ENCODE peak calls at places on chromosomes 5 and 9, in nine cellular contexts. One of them, this sample, is unnamed.

GRCh38 chr9:129405831-129406220 is 215.1 kb downstream of the C9orf50 start:
- DNase-seq in BE2C: no peak
- DNase-seq in AG04449: no peak
- DNase-seq in nucleus accumbens: no peak
- DNase-seq in A549: no peak
- DNase-seq in Karpas-422: no peak
- DNase-seq in NCI-H1092: no peak
- DNase-seq in pancreas: no peak
- DNase-seq in PC-3: no peak
- DNase-seq in this sample: no peak

GRCh38 chr5:170297589-170298462 is at the start of gene LCP2:
- DNase-seq in NCI-H1092: no peak
- DNase-seq in A549: no peak
- DNase-seq in AG04449: no peak
- DNase-seq in PC-3: no peak
- DNase-seq in Karpas-422: no peak
- DNase-seq in BE2C: no peak
- DNase-seq in pancreas: no peak
- DNase-seq in nucleus accumbens: no peak
- DNase-seq in this sample: peak; percentile 61

GRCh38 chr5:58239731-58240130 is 220.2 kb downstream of the PLK2 start:
- DNase-seq in nucleus accumbens: no peak
- DNase-seq in pancreas: no peak
- DNase-seq in A549: peak; percentile 85
- DNase-seq in Karpas-422: no peak
- DNase-seq in BE2C: no peak
- DNase-seq in PC-3: peak; percentile 20
- DNase-seq in NCI-H1092: no peak
- DNase-seq in AG04449: no peak
- DNase-seq in this sample: no peak

GRCh38 chr5:60076746-60077145 is 183.2 kb upstream of the PDE4D start:
- DNase-seq in nucleus accumbens: no peak
- DNase-seq in BE2C: no peak
- DNase-seq in pancreas: no peak
- DNase-seq in A549: no peak
- DNase-seq in PC-3: no peak
- DNase-seq in NCI-H1092: no peak
- DNase-seq in AG04449: no peak
- DNase-seq in Karpas-422: no peak
- DNase-seq in this sample: no peak

GRCh38 chr5:39381376-39381775 is 17.1 kb upstream of the C9 start:
- DNase-seq in BE2C: no peak
- DNase-seq in pancreas: no peak
- DNase-seq in nucleus accumbens: no peak
- DNase-seq in AG04449: no peak
- DNase-seq in PC-3: no peak
- DNase-seq in Karpas-422: no peak
- DNase-seq in A549: no peak
- DNase-seq in NCI-H1092: no peak
- DNase-seq in this sample: no peak

GRCh38 chr9:83280259-83280658 is 217.3 kb upstream of the RASEF start:
- DNase-seq in Karpas-422: no peak
- DNase-seq in PC-3: peak; percentile 39
- DNase-seq in AG04449: no peak
- DNase-seq in pancreas: no peak
- DNase-seq in BE2C: no peak
- DNase-seq in nucleus accumbens: no peak
- DNase-seq in A549: peak; percentile 10
- DNase-seq in NCI-H1092: no peak
- DNase-seq in this sample: no peak

GRCh38 chr9:135137398-135137832 is 49.9 kb downstream of the OLFM1 start:
- DNase-seq in A549: no peak
- DNase-seq in PC-3: no peak
- DNase-seq in AG04449: no peak
- DNase-seq in nucleus accumbens: no peak
- DNase-seq in Karpas-422: no peak
- DNase-seq in BE2C: peak; percentile 82
- DNase-seq in pancreas: no peak
- DNase-seq in NCI-H1092: peak; percentile 9
- DNase-seq in this sample: no peak

GRCh38 chr9:110049699-110050450 is 158.1 kb downstream of the C9orf152 start:
- DNase-seq in A549: no peak
- DNase-seq in pancreas: peak; percentile 27
- DNase-seq in BE2C: peak; percentile 8
- DNase-seq in AG04449: no peak
- DNase-seq in nucleus accumbens: no peak
- DNase-seq in PC-3: peak; percentile 30
- DNase-seq in NCI-H1092: no peak
- DNase-seq in Karpas-422: peak; percentile 48
- DNase-seq in this sample: peak; percentile 29

GRCh38 chr9:31745468-31745867 is 639.0 kb upstream of the ACO1 start:
- DNase-seq in Karpas-422: no peak
- DNase-seq in nucleus accumbens: no peak
- DNase-seq in BE2C: no peak
- DNase-seq in pancreas: no peak
- DNase-seq in A549: no peak
- DNase-seq in NCI-H1092: no peak
- DNase-seq in PC-3: no peak
- DNase-seq in AG04449: no peak
- DNase-seq in this sample: no peak

GRCh38 chr9:101028346-101029299 is at the start of gene PLPPR1:
- DNase-seq in pancreas: peak; percentile 68
- DNase-seq in PC-3: no peak
- DNase-seq in nucleus accumbens: no peak
- DNase-seq in Karpas-422: no peak
- DNase-seq in AG04449: no peak
- DNase-seq in A549: peak; percentile 53
- DNase-seq in BE2C: peak; percentile 55
- DNase-seq in NCI-H1092: peak; percentile 91
- DNase-seq in this sample: peak; percentile 79

GRCh38 chr5:151770383-151771258 is 1.1 kb upstream of the G3BP1 start:
- DNase-seq in NCI-H1092: peak; percentile 9
- DNase-seq in Karpas-422: peak; percentile 84
- DNase-seq in nucleus accumbens: peak; percentile 55
- DNase-seq in pancreas: peak; percentile 76
- DNase-seq in PC-3: no peak
- DNase-seq in BE2C: peak; percentile 74
- DNase-seq in AG04449: no peak
- DNase-seq in A549: peak; percentile 52
- DNase-seq in this sample: peak; percentile 72

GRCh38 chr5:154038241-154038603 is 488 bp downstream of the FAM114A2 start:
- DNase-seq in BE2C: peak; percentile 11
- DNase-seq in nucleus accumbens: no peak
- DNase-seq in A549: no peak
- DNase-seq in pancreas: no peak
- DNase-seq in PC-3: peak; percentile 24
- DNase-seq in Karpas-422: peak; percentile 87
- DNase-seq in NCI-H1092: peak; percentile 27
- DNase-seq in AG04449: no peak
- DNase-seq in this sample: peak; percentile 57

GRCh38 chr9:104991144-104991953 is 63.4 kb upstream of the ABCA1 start:
- DNase-seq in BE2C: peak; percentile 90
- DNase-seq in AG04449: no peak
- DNase-seq in NCI-H1092: peak; percentile 53
- DNase-seq in pancreas: peak; percentile 93
- DNase-seq in PC-3: peak; percentile 68
- DNase-seq in A549: peak; percentile 87
- DNase-seq in nucleus accumbens: no peak
- DNase-seq in Karpas-422: no peak
- DNase-seq in this sample: peak; percentile 96

GRCh38 chr9:73157811-73158210 is 6.1 kb downstream of the ANXA1 start:
- DNase-seq in NCI-H1092: no peak
- DNase-seq in Karpas-422: no peak
- DNase-seq in AG04449: no peak
- DNase-seq in PC-3: no peak
- DNase-seq in nucleus accumbens: no peak
- DNase-seq in pancreas: no peak
- DNase-seq in BE2C: no peak
- DNase-seq in A549: no peak
- DNase-seq in this sample: no peak

GRCh38 chr9:121861501-121862180 is 210.2 kb downstream of the DAB2IP start:
- DNase-seq in AG04449: no peak
- DNase-seq in PC-3: peak; percentile 32
- DNase-seq in Karpas-422: peak; percentile 66
- DNase-seq in NCI-H1092: no peak
- DNase-seq in BE2C: peak; percentile 61
- DNase-seq in pancreas: no peak
- DNase-seq in nucleus accumbens: peak; percentile 13
- DNase-seq in A549: peak; percentile 61
- DNase-seq in this sample: no peak

GRCh38 chr9:85610074-85610855 is 131.5 kb downstream of the AGTPBP1 start:
- DNase-seq in nucleus accumbens: no peak
- DNase-seq in PC-3: peak; percentile 73
- DNase-seq in AG04449: peak; percentile 44
- DNase-seq in pancreas: no peak
- DNase-seq in A549: peak; percentile 73
- DNase-seq in Karpas-422: peak; percentile 94
- DNase-seq in NCI-H1092: peak; percentile 69
- DNase-seq in BE2C: peak; percentile 48
- DNase-seq in this sample: peak; percentile 82

GRCh38 chr9:18768951-18769622 is 263.9 kb downstream of the SAXO1 start:
- DNase-seq in A549: no peak
- DNase-seq in nucleus accumbens: no peak
- DNase-seq in Karpas-422: no peak
- DNase-seq in AG04449: no peak
- DNase-seq in BE2C: no peak
- DNase-seq in NCI-H1092: no peak
- DNase-seq in pancreas: no peak
- DNase-seq in PC-3: no peak
- DNase-seq in this sample: peak; percentile 10

GRCh38 chr9:134227451-134228411 is 63.4 kb upstream of the RNU6ATAC start:
- DNase-seq in A549: no peak
- DNase-seq in BE2C: no peak
- DNase-seq in PC-3: no peak
- DNase-seq in AG04449: no peak
- DNase-seq in Karpas-422: no peak
- DNase-seq in NCI-H1092: no peak
- DNase-seq in nucleus accumbens: no peak
- DNase-seq in pancreas: peak; percentile 30
- DNase-seq in this sample: no peak

GRCh38 chr9:124941689-124942561 is 1.0 kb upstream of the GOLGA1 start:
- DNase-seq in AG04449: no peak
- DNase-seq in PC-3: peak; percentile 24
- DNase-seq in Karpas-422: peak; percentile 88
- DNase-seq in nucleus accumbens: no peak
- DNase-seq in BE2C: peak; percentile 55
- DNase-seq in NCI-H1092: no peak
- DNase-seq in A549: peak; percentile 26
- DNase-seq in pancreas: peak; percentile 56
- DNase-seq in this sample: peak; percentile 82

GRCh38 chr5:72412283-72413055 is 92.3 kb downstream of the PTCD2 start:
- DNase-seq in BE2C: no peak
- DNase-seq in NCI-H1092: no peak
- DNase-seq in nucleus accumbens: no peak
- DNase-seq in A549: no peak
- DNase-seq in AG04449: peak; percentile 73
- DNase-seq in pancreas: no peak
- DNase-seq in Karpas-422: no peak
- DNase-seq in PC-3: peak; percentile 2
- DNase-seq in this sample: no peak

GRCh38 chr9:108911820-108912219 is 22.1 kb downstream of the ELP1 start:
- DNase-seq in BE2C: no peak
- DNase-seq in NCI-H1092: no peak
- DNase-seq in PC-3: no peak
- DNase-seq in Karpas-422: no peak
- DNase-seq in pancreas: no peak
- DNase-seq in A549: no peak
- DNase-seq in AG04449: no peak
- DNase-seq in nucleus accumbens: no peak
- DNase-seq in this sample: no peak

GRCh38 chr5:10729320-10730133 is 31.5 kb downstream of the DAP start:
- DNase-seq in BE2C: no peak
- DNase-seq in NCI-H1092: no peak
- DNase-seq in nucleus accumbens: no peak
- DNase-seq in PC-3: no peak
- DNase-seq in A549: no peak
- DNase-seq in Karpas-422: peak; percentile 76
- DNase-seq in AG04449: no peak
- DNase-seq in pancreas: no peak
- DNase-seq in this sample: no peak

GRCh38 chr9:129962889-129963703 is 79.9 kb downstream of the FNBP1 start:
- DNase-seq in A549: no peak
- DNase-seq in pancreas: no peak
- DNase-seq in PC-3: peak; percentile 45
- DNase-seq in Karpas-422: no peak
- DNase-seq in AG04449: no peak
- DNase-seq in BE2C: peak; percentile 36
- DNase-seq in nucleus accumbens: no peak
- DNase-seq in NCI-H1092: no peak
- DNase-seq in this sample: peak; percentile 87

GRCh38 chr9:130289711-130290241 is 24.2 kb downstream of the HMCN2 start:
- DNase-seq in BE2C: peak; percentile 49
- DNase-seq in A549: no peak
- DNase-seq in NCI-H1092: no peak
- DNase-seq in AG04449: no peak
- DNase-seq in PC-3: no peak
- DNase-seq in Karpas-422: no peak
- DNase-seq in pancreas: no peak
- DNase-seq in nucleus accumbens: no peak
- DNase-seq in this sample: no peak

GRCh38 chr9:113542016-113542415 is 78.5 kb downstream of the RGS3 start:
- DNase-seq in NCI-H1092: no peak
- DNase-seq in A549: no peak
- DNase-seq in Karpas-422: no peak
- DNase-seq in nucleus accumbens: no peak
- DNase-seq in AG04449: no peak
- DNase-seq in BE2C: no peak
- DNase-seq in pancreas: no peak
- DNase-seq in PC-3: no peak
- DNase-seq in this sample: no peak

GRCh38 chr9:38626006-38626405 is 5.6 kb upstream of the ANKRD18A start:
- DNase-seq in PC-3: no peak
- DNase-seq in Karpas-422: no peak
- DNase-seq in NCI-H1092: no peak
- DNase-seq in A549: no peak
- DNase-seq in nucleus accumbens: no peak
- DNase-seq in BE2C: no peak
- DNase-seq in AG04449: no peak
- DNase-seq in pancreas: no peak
- DNase-seq in this sample: no peak

GRCh38 chr9:22395585-22396205 is 50.9 kb upstream of the DMRTA1 start:
- DNase-seq in nucleus accumbens: no peak
- DNase-seq in A549: peak; percentile 45
- DNase-seq in pancreas: no peak
- DNase-seq in NCI-H1092: no peak
- DNase-seq in PC-3: peak; percentile 83
- DNase-seq in Karpas-422: no peak
- DNase-seq in BE2C: no peak
- DNase-seq in AG04449: no peak
- DNase-seq in this sample: no peak